ENCODE peak calls at places on chromosomes 7 and 10, in six cellular contexts. O is psoas muscle; X is PC-3; A is neuronal stem cell; S is fibroblast of gingiva; Z is stimulated activated CD4-positive, alpha-beta T cell treated with anti-CD3 and anti-CD28 coated beads, TNF-alpha, amount 100 ng/mL, for 4 hours. T is an unnamed sample.

GRCh38 chr10:12938271-12938670 is 63.2 kb downstream of the CCDC3 start:
- DNase-seq in A (no peak), X (no peak), Z (no peak), O (no peak), S (no peak), T (no peak)

GRCh38 chr7:3960045-3960772 is 659.2 kb downstream of the SDK1 start:
- DNase-seq in S (peak; percentile 7), O (no peak), A (no peak), X (no peak), Z (no peak), T (no peak)

GRCh38 chr10:124665980-124666379 is 78.2 kb downstream of the FAM53B start:
- DNase-seq in X (no peak), S (no peak), A (no peak), Z (no peak), O (no peak), T (no peak)

GRCh38 chr7:99843808-99844207 is 16.0 kb downstream of the CYP3A43 start:
- DNase-seq in X (no peak), O (no peak), Z (no peak), S (no peak), A (no peak), T (no peak)

GRCh38 chr7:102272075-102272916 is 14.4 kb upstream of the SH2B2 start:
- DNase-seq in S (peak; percentile 68), O (peak; percentile 91), Z (peak; percentile 68), A (peak; percentile 71), X (peak; percentile 76), T (peak; percentile 87)

GRCh38 chr10:110007171-110007700 is 548 bp upstream of the ADD3 start:
- DNase-seq in S (no peak), O (no peak), A (no peak), Z (peak; percentile 44), X (no peak), T (no peak)

GRCh38 chr7:86123476-86123875 is 520.2 kb upstream of the GRM3 start:
- DNase-seq in Z (no peak), A (no peak), O (no peak), X (no peak), S (no peak), T (no peak)

GRCh38 chr10:78551184-78552005 is 517.4 kb upstream of the ZMIZ1 start:
- DNase-seq in O (no peak), A (no peak), Z (no peak), S (no peak), X (no peak), T (no peak)

GRCh38 chr7:81154565-81154964 is 235.7 kb upstream of the SEMA3C start:
- DNase-seq in A (no peak), O (no peak), X (no peak), Z (no peak), S (no peak), T (no peak)

GRCh38 chr7:8161398-8161828 is 100.6 kb downstream of the ICA1 start:
- DNase-seq in O (no peak), A (no peak), S (no peak), Z (no peak), X (no peak), T (no peak)

GRCh38 chr10:12549297-12549696 is 199.9 kb downstream of the CAMK1D start:
- DNase-seq in S (no peak), Z (no peak), O (no peak), X (peak; percentile 19), A (no peak), T (no peak)

GRCh38 chr7:158343526-158343925 is 244.1 kb downstream of the PTPRN2 start:
- DNase-seq in S (no peak), A (no peak), X (no peak), Z (no peak), O (no peak), T (no peak)

GRCh38 chr7:26187380-26188290 is 12.9 kb downstream of the HNRNPA2B1 start:
- DNase-seq in X (peak; percentile 24), O (no peak), Z (no peak), A (no peak), S (no peak), T (no peak)

GRCh38 chr7:158278745-158279320 is 308.8 kb downstream of the PTPRN2 start:
- DNase-seq in Z (no peak), S (no peak), A (no peak), X (peak; percentile 52), O (peak; percentile 5), T (no peak)

GRCh38 chr10:7533657-7534479 is 123.0 kb upstream of the SFMBT2 start:
- DNase-seq in Z (no peak), X (no peak), A (no peak), O (no peak), S (no peak), T (no peak)

GRCh38 chr7:31882187-31882586 is 188.0 kb downstream of the PDE1C start:
- DNase-seq in A (no peak), Z (no peak), X (no peak), S (no peak), O (peak; percentile 69), T (no peak)

GRCh38 chr7:73615886-73616285 is 8.4 kb downstream of the MLXIPL start:
- DNase-seq in O (no peak), S (peak; percentile 17), Z (no peak), X (no peak), A (no peak), T (no peak)

GRCh38 chr10:26331376-26331775 is 106.8 kb upstream of the APBB1IP start:
- DNase-seq in O (no peak), Z (no peak), A (no peak), X (no peak), S (no peak), T (no peak)

GRCh38 chr10:86180861-86181260 is 185.7 kb downstream of the GRID1 start:
- DNase-seq in S (no peak), O (no peak), A (no peak), X (no peak), Z (no peak), T (no peak)

GRCh38 chr7:101435461-101436225 is 73.0 kb downstream of the COL26A1 start:
- DNase-seq in Z (no peak), A (no peak), S (no peak), O (no peak), X (no peak), T (no peak)

GRCh38 chr7:70208236-70209063 is 610.2 kb downstream of the AUTS2 start:
- DNase-seq in S (no peak), O (no peak), Z (no peak), X (no peak), A (no peak), T (no peak)

GRCh38 chr10:46077141-46077554 is 31.1 kb upstream of the MSMB start:
- DNase-seq in S (no peak), A (no peak), O (no peak), X (no peak), Z (no peak), T (no peak)

GRCh38 chr7:55975944-55976633 is 11.7 kb downstream of the NIPSNAP2 start:
- DNase-seq in Z (no peak), O (no peak), X (no peak), A (no peak), S (no peak), T (no peak)

GRCh38 chr10:75956624-75957023 is 525.2 kb downstream of the LRMDA start:
- DNase-seq in S (no peak), O (no peak), X (peak; percentile 65), Z (no peak), A (no peak), T (no peak)

GRCh38 chr10:117322258-117322657 is 53.0 kb downstream of the PDZD8 start:
- DNase-seq in X (no peak), A (no peak), O (no peak), S (no peak), Z (no peak), T (no peak)

GRCh38 chr7:66281678-66282593 is 76.8 kb downstream of the TPST1 start:
- DNase-seq in Z (no peak), X (peak; percentile 95), S (peak; percentile 98), A (no peak), O (no peak), T (no peak)

GRCh38 chr7:56026538-56026937 is 24.7 kb downstream of the PSPH start:
- DNase-seq in Z (no peak), A (no peak), S (no peak), X (no peak), O (no peak), T (no peak)

GRCh38 chr7:106883627-106884026 is 18.5 kb downstream of the PIK3CG start:
- DNase-seq in X (no peak), A (no peak), O (no peak), Z (no peak), S (no peak), T (no peak)

T was measured in mucosa of descending colon.